ENCODE peak calls at places on chromosomes 3 and 15, in ten cellular contexts. T is astrocyte of the cerebellum; Y is bronchial epithelial cell; C is mesothelial cell of epicardium; M is activated CD8-positive, alpha-beta T cell treated with anti-CD3 and anti-CD28 coated beads for 36 hours; B is WTC11; U is progenitor cell of endocrine pancreas; P is heart left ventricle; A is AG09309; V is foreskin fibroblast. K is an unnamed sample.

GRCh38 chr15:51312132-51312531 is 26.3 kb downstream of the CYP19A1 start:
- DNase-seq in T (no peak), Y (no peak), C (no peak), M (no peak), B (no peak), U (no peak), P (no peak), A (no peak), V (peak; percentile 74), K (no peak)

GRCh38 chr3:129855454-129856419 is 37.8 kb downstream of the TMCC1 start:
- DNase-seq in T (peak; percentile 48), Y (peak; percentile 78), C (no peak), M (no peak), B (no peak), U (no peak), P (no peak), A (peak; percentile 25), V (peak; percentile 57), K (no peak)

GRCh38 chr15:68783226-68784054 is 37.3 kb downstream of the ANP32A start:
- DNase-seq in T (no peak), Y (no peak), C (no peak), M (peak; percentile 79), B (peak; percentile 77), U (no peak), P (peak; percentile 45), A (no peak), V (peak; percentile 41), K (peak; percentile 61)

GRCh38 chr3:2156244-2156847 is 57.7 kb downstream of the CNTN4 start:
- DNase-seq in T (no peak), Y (no peak), C (no peak), M (peak; percentile 14), B (peak; percentile 10), U (peak; percentile 12), P (no peak), A (no peak), V (no peak), K (peak; percentile 23)

GRCh38 chr3:131178710-131179375 is 152.2 kb downstream of the NEK11 start:
- DNase-seq in T (no peak), Y (peak; percentile 62), C (no peak), M (no peak), B (no peak), U (no peak), P (no peak), A (no peak), V (no peak), K (no peak)

GRCh38 chr3:14803101-14803980 is 15.4 kb upstream of the FGD5 start:
- DNase-seq in T (no peak), Y (no peak), C (no peak), M (peak; percentile 45), B (no peak), U (no peak), P (no peak), A (no peak), V (no peak), K (no peak)

GRCh38 chr15:90064931-90065681 is 37.2 kb downstream of the IDH2 start:
- DNase-seq in T (no peak), Y (no peak), C (no peak), M (no peak), B (peak; percentile 50), U (no peak), P (peak; percentile 84), A (no peak), V (no peak), K (no peak)

GRCh38 chr15:80565398-80565797 is 129.7 kb upstream of the ABHD17C start:
- DNase-seq in T (no peak), Y (no peak), C (no peak), M (no peak), B (no peak), U (no peak), P (no peak), A (no peak), V (no peak), K (no peak)

GRCh38 chr3:57787867-57788623 is 31.9 kb downstream of the SLMAP start:
- DNase-seq in T (no peak), Y (no peak), C (no peak), M (no peak), B (no peak), U (no peak), P (no peak), A (no peak), V (no peak), K (peak; percentile 70)

GRCh38 chr15:77603616-77604406 is 28.9 kb downstream of the LINGO1 start:
- DNase-seq in T (no peak), Y (no peak), C (no peak), M (no peak), B (no peak), U (no peak), P (no peak), A (no peak), V (no peak), K (no peak)

GRCh38 chr15:86611392-86612040 is 531.8 kb downstream of the AGBL1 start:
- DNase-seq in T (peak; percentile 31), Y (peak; percentile 93), C (no peak), M (peak; percentile 33), B (no peak), U (no peak), P (no peak), A (no peak), V (no peak), K (no peak)

GRCh38 chr3:64473476-64473875 is 214.3 kb downstream of the ADAMTS9 start:
- DNase-seq in T (no peak), Y (no peak), C (no peak), M (no peak), B (no peak), U (no peak), P (no peak), A (no peak), V (no peak), K (no peak)

GRCh38 chr3:16300881-16301359 is 35.9 kb downstream of the OXNAD1 start:
- DNase-seq in T (no peak), Y (no peak), C (no peak), M (peak; percentile 69), B (no peak), U (no peak), P (no peak), A (no peak), V (no peak), K (no peak)

GRCh38 chr15:56040081-56041035 is 46.9 kb upstream of the NEDD4 start:
- DNase-seq in T (peak; percentile 94), Y (peak; percentile 99), C (no peak), M (peak; percentile 55), B (no peak), U (no peak), P (peak; percentile 41), A (peak; percentile 72), V (peak; percentile 97), K (no peak)

GRCh38 chr15:96418146-96418545 is 87.6 kb downstream of the NR2F2 start:
- DNase-seq in T (no peak), Y (no peak), C (no peak), M (no peak), B (no peak), U (no peak), P (no peak), A (no peak), V (no peak), K (no peak)

GRCh38 chr15:59178151-59178705 is 28.4 kb upstream of the LDHAL6B start:
- DNase-seq in T (no peak), Y (no peak), C (no peak), M (no peak), B (no peak), U (no peak), P (no peak), A (no peak), V (no peak), K (no peak)

DNA sequence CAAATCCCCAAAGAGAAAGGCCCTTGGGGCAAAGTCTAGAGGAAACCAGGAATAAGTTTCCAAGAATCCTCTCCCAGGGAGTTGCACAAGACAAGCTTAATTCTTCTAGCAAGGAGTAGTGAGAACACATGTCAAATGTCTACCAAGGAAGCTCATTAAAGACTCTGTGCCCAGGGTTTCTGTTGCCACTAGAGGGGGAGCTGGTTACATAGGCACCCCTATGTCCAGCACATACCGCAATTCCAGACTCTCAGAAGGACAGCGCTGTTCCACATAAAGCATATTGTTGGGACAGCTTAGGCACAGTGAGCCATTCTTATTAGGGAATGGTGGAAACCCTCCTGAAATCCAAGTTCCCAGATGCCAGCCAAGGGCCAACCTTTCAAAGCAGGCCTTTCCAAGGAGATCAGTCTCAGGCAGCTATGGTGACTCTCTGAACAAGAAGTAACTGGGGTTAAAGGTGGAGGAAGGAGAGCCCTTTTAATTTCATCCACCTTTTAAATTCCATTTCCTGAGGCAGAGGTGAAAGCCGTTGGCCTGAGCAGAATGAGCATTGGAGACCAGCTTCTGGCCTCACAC is 194.1 kb downstream of the UACA start:
- DNase-seq in T (peak; percentile 60), Y (peak; percentile 34), C (peak; percentile 3), M (no peak), B (no peak), U (no peak), P (no peak), A (peak; percentile 89), V (peak; percentile 75), K (no peak)
- TF ChIP-seq CTCF in T (peak; percentile 82), Y (peak; percentile 35), C (no peak), M (no peak), B (no peak), U (peak; percentile 38), P (peak; percentile 61), A (peak; percentile 82), V (peak; percentile 53), K (no peak)

DNA sequence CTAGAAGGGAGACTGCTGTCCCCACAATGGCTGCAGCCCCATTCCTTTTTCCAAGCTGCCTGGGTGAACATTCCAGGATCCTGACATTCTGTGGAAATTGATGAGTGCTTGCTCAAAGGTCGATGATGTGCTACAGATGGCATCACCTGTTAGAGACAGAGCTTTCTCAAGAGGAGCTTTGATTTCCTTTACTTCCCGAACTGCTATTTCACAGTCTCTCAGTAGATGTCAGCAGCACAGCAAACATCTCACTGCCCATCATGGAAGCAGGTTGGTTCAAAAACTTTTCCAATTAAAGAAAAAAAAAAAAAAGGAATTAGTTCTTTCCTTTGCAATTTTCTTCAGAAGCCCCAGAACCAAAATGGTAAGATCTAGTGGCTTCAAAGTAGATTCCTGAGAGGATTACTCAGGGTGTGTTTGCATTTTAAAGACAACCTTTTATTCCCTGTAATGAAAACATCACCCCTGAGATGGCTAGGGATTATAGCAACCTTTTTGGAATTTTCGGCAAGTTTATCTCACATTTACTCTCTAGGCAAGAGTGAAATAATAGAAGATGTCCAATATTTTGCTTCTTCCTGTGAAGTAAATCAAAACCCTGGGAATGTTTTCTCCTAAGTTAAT is 44.8 kb downstream of the POLR2M start:
- DNase-seq in T (peak; percentile 23), Y (peak; percentile 48), C (no peak), M (no peak), B (no peak), U (no peak), P (no peak), A (no peak), V (peak; percentile 74), K (peak; percentile 16)
- TF ChIP-seq CTCF in T (peak; percentile 73), Y (peak; percentile 56), C (no peak), M (peak; percentile 17), B (no peak), U (peak; percentile 55), P (peak; percentile 67), A (peak; percentile 80), V (peak; percentile 73), K (no peak)

GRCh38 chr3:27467545-27467944 is 16.6 kb downstream of the SLC4A7 start:
- DNase-seq in T (no peak), Y (peak; percentile 55), C (no peak), M (no peak), B (no peak), U (no peak), P (no peak), A (no peak), V (peak; percentile 58), K (peak; percentile 48)
- TF ChIP-seq CTCF in T (peak; percentile 42), Y (peak; percentile 32), C (peak; percentile 30), M (peak; percentile 63), B (no peak), U (peak; percentile 45), P (peak; percentile 63), A (peak; percentile 39), V (peak; percentile 33), K (peak; percentile 17)

GRCh38 chr3:66378256-66378655 is 122.6 kb downstream of the LRIG1 start:
- DNase-seq in T (no peak), Y (no peak), C (no peak), M (peak; percentile 60), B (peak; percentile 67), U (no peak), P (no peak), A (no peak), V (peak; percentile 62), K (no peak)
- TF ChIP-seq CTCF in T (peak; percentile 57), Y (peak; percentile 62), C (peak; percentile 56), M (peak; percentile 46), B (no peak), U (peak; percentile 65), P (peak; percentile 51), A (peak; percentile 49), V (peak; percentile 64), K (peak; percentile 56)